ENCODE peak calls at places on chromosomes 4 and X, in six cellular contexts. O, R, T, D, I and F are unnamed samples.

GRCh38 chrX:143635915-143636314 is at the start of gene SLITRK4:
- DNase-seq in T (peak; percentile 34), O (no peak), I (peak; percentile 73), D (no peak), R (no peak), F (no peak)

GRCh38 chr4:166600264-166600663 is 634.0 kb downstream of the SPOCK3 start:
- DNase-seq in I (no peak), D (no peak), T (no peak), O (no peak), R (no peak), F (no peak)

GRCh38 chr4:157791236-157791635 is 381.6 kb downstream of the GASK1B start:
- DNase-seq in I (no peak), D (no peak), O (no peak), T (no peak), R (no peak), F (no peak)

GRCh38 chr4:16794816-16795445 is 103.5 kb downstream of the LDB2 start:
- DNase-seq in T (peak; percentile 71), I (peak; percentile 69), D (peak; percentile 75), R (peak; percentile 93), O (peak; percentile 27), F (no peak)

GRCh38 chr4:140427919-140428471 is 547 bp upstream of the CLGN start:
- DNase-seq in T (no peak), O (no peak), R (no peak), D (no peak), I (no peak), F (no peak)

GRCh38 chrX:107851215-107851614 is 25.5 kb downstream of the MID2 start:
- DNase-seq in I (no peak), O (no peak), D (peak; percentile 10), R (no peak), T (no peak), F (no peak)

GRCh38 chr4:183438458-183439113 is 5.8 kb upstream of the CDKN2AIP start:
- DNase-seq in D (no peak), O (peak; percentile 41), R (no peak), T (no peak), I (no peak), F (no peak)

GRCh38 chr4:127783026-127783769 is 1.1 kb downstream of the HSPA4L start:
- DNase-seq in T (peak; percentile 49), D (peak; percentile 58), O (peak; percentile 65), I (peak; percentile 13), R (peak; percentile 87), F (peak; percentile 77)

GRCh38 chrX:68945603-68946228 is 116.9 kb downstream of the EFNB1 start:
- DNase-seq in D (peak; percentile 29), T (peak; percentile 45), I (no peak), O (peak; percentile 12), R (no peak), F (no peak)

GRCh38 chrX:48911407-48912182 is at the start of gene SLC35A2:
- DNase-seq in I (peak; percentile 91), D (peak; percentile 78), T (peak; percentile 65), R (peak; percentile 86), O (peak; percentile 89), F (peak; percentile 93)

GRCh38 chr4:20253799-20254409 is 2.2 kb downstream of the SLIT2 start:
- DNase-seq in T (no peak), R (peak; percentile 40), O (peak; percentile 12), I (peak; percentile 48), D (peak; percentile 68), F (peak; percentile 81)

GRCh38 chr4:10421344-10422055 is 35.7 kb downstream of the ZNF518B start:
- DNase-seq in O (no peak), I (no peak), D (no peak), R (no peak), T (no peak), F (no peak)

GRCh38 chrX:20265726-20266681 is 705 bp downstream of the RPS6KA3 start:
- DNase-seq in T (no peak), R (peak; percentile 44), O (peak; percentile 29), I (peak; percentile 49), D (peak; percentile 20), F (peak; percentile 78)

GRCh38 chr4:26459054-26459755 is 31.1 kb downstream of the CCKAR start:
- DNase-seq in D (peak; percentile 76), O (no peak), I (peak; percentile 56), R (no peak), T (peak; percentile 58), F (no peak)

GRCh38 chr4:54498661-54499111 is 159.1 kb upstream of the KIT start:
- DNase-seq in R (no peak), O (no peak), I (no peak), T (no peak), D (peak; percentile 51), F (no peak)

GRCh38 chrX:150456941-150457340 is 93.8 kb downstream of the MAMLD1 start:
- DNase-seq in D (no peak), R (no peak), O (no peak), T (no peak), I (no peak), F (no peak)

GRCh38 chr4:59553739-59554126 is 1646.4 kb upstream of the ADGRL3 start:
- DNase-seq in O (no peak), D (peak; percentile 9), I (no peak), R (no peak), T (peak; percentile 29), F (no peak)

GRCh38 chr4:2537011-2537830 is 774 bp downstream of the FAM193A start:
- DNase-seq in T (peak; percentile 20), R (peak; percentile 67), O (peak; percentile 50), I (peak; percentile 62), D (peak; percentile 71), F (peak; percentile 84)